ENCODE peak calls at places on chromosomes 12 and 14, in six cellular contexts. X, T, K, B, G and H are unnamed samples.

GRCh38 chr14:94346841-94347240 is 23.7 kb upstream of the SERPINA6 start:
- DNase-seq in X (no peak), T (peak), K (no peak), B (no peak), G (no peak), H (no peak)

GRCh38 chr12:32061033-32061432 is 45.6 kb upstream of the BICD1 start:
- DNase-seq in X (no peak), T (no peak), K (no peak), B (no peak), G (no peak), H (no peak)

GRCh38 chr14:27090716-27091115 is 492.9 kb upstream of the NOVA1 start:
- DNase-seq in X (no peak), T (no peak), K (no peak), B (no peak), G (no peak), H (no peak)

GRCh38 chr14:93909429-93910128 is 17.6 kb upstream of the FAM181A start:
- DNase-seq in X (no peak), T (no peak), K (no peak), B (no peak), G (no peak), H (no peak)

GRCh38 chr12:20599757-20600156 is 95.4 kb upstream of the SLCO1C1 start:
- DNase-seq in X (no peak), T (no peak), K (no peak), B (no peak), G (no peak), H (no peak)

GRCh38 chr12:86838709-86839108 is 582.5 kb upstream of the MGAT4C start:
- DNase-seq in X (no peak), T (no peak), K (no peak), B (no peak), G (no peak), H (no peak)

GRCh38 chr12:132143328-132144071 is 619 bp downstream of the DDX51 start:
- DNase-seq in X (peak), T (no peak), K (no peak), B (no peak), G (no peak), H (no peak)

GRCh38 chr14:91924871-91925726 is 22.4 kb downstream of the FBLN5 start:
- DNase-seq in X (no peak), T (no peak), K (no peak), B (no peak), G (no peak), H (no peak)

GRCh38 chr14:90444077-90444696 is 47.4 kb downstream of the CALM1 start:
- DNase-seq in X (no peak), T (no peak), K (no peak), B (no peak), G (no peak), H (no peak)

GRCh38 chr14:103594265-103594664 is 31.5 kb downstream of the COA8 start:
- DNase-seq in X (peak), T (peak), K (no peak), B (peak), G (no peak), H (no peak)

GRCh38 chr12:111643428-111643826 is 42.3 kb downstream of the BRAP start:
- DNase-seq in X (no peak), T (no peak), K (no peak), B (peak), G (no peak), H (no peak)

GRCh38 chr12:114316076-114316475 is 89.9 kb downstream of the TBX5 start:
- DNase-seq in X (no peak), T (no peak), K (no peak), B (peak), G (no peak), H (no peak)

GRCh38 chr12:74431821-74432220 is 105.8 kb upstream of the ATXN7L3B start:
- DNase-seq in X (no peak), T (no peak), K (no peak), B (no peak), G (no peak), H (no peak)

GRCh38 chr12:75511116-75512048 is at the start of gene KRR1:
- DNase-seq in X (peak), T (peak), K (peak), B (peak), G (peak), H (peak)